ENCODE peak calls at places on chromosome 14, in six cellular contexts. G is NB4, J is OCI-LY7, T is brain microvascular endothelial cell, Y is BJ, F is K562. E is an unnamed sample.
A peak's percentile ranks its signal among the peaks of the same experiment; 100 is the strongest.

GRCh38 chr14:70856851-70857498 is 47.7 kb upstream of the MAP3K9 start:
- DNase-seq in G (peak; percentile 68), T (peak; percentile 94), J (no peak), Y (peak; percentile 78), F (no peak), E (no peak)

GRCh38 chr14:101130861-101131260 is 227.3 kb upstream of the RTL1 start:
- DNase-seq in J (no peak), G (no peak), F (no peak), T (no peak), Y (no peak), E (no peak)

GRCh38 chr14:101360045-101360931 is 201.0 kb upstream of the DIO3 start:
- DNase-seq in G (no peak), F (peak; percentile 61), Y (no peak), T (no peak), J (peak; percentile 96), E (no peak)

GRCh38 chr14:26939756-26940155 is 341.9 kb upstream of the NOVA1 start:
- DNase-seq in Y (no peak), J (no peak), F (no peak), T (no peak), G (no peak), E (no peak)

GRCh38 chr14:72782182-72782508 is 111.8 kb downstream of the DPF3 start:
- DNase-seq in J (no peak), Y (no peak), G (no peak), T (no peak), F (no peak), E (no peak)

GRCh38 chr14:95057147-95057546 is 100.2 kb downstream of the DICER1 start:
- DNase-seq in T (no peak), J (no peak), G (no peak), F (no peak), Y (no peak), E (no peak)

GRCh38 chr14:91154851-91155625 is 41.2 kb downstream of the DGLUCY start:
- DNase-seq in J (no peak), Y (no peak), G (peak; percentile 61), T (peak; percentile 67), F (peak; percentile 27), E (peak; percentile 58)

GRCh38 chr14:92471919-92472318 is 41.7 kb upstream of the RIN3 start:
- DNase-seq in J (no peak), Y (no peak), T (peak; percentile 73), G (no peak), F (no peak), E (peak; percentile 63)

GRCh38 chr14:37447883-37448391 is 147.1 kb downstream of the FOXA1 start:
- DNase-seq in J (no peak), F (no peak), T (no peak), G (no peak), Y (no peak), E (no peak)

GRCh38 chr14:89641495-89642162 is 224.6 kb upstream of the FOXN3 start:
- DNase-seq in G (no peak), F (no peak), J (no peak), Y (no peak), T (no peak), E (no peak)

GRCh38 chr14:71228711-71229110 is 321.5 kb downstream of the PCNX1 start:
- DNase-seq in T (no peak), J (no peak), F (no peak), G (no peak), Y (no peak), E (no peak)

GRCh38 chr14:97331526-97331925 is 534.3 kb downstream of the VRK1 start:
- DNase-seq in F (no peak), G (no peak), Y (no peak), J (no peak), T (no peak), E (no peak)

DNA sequence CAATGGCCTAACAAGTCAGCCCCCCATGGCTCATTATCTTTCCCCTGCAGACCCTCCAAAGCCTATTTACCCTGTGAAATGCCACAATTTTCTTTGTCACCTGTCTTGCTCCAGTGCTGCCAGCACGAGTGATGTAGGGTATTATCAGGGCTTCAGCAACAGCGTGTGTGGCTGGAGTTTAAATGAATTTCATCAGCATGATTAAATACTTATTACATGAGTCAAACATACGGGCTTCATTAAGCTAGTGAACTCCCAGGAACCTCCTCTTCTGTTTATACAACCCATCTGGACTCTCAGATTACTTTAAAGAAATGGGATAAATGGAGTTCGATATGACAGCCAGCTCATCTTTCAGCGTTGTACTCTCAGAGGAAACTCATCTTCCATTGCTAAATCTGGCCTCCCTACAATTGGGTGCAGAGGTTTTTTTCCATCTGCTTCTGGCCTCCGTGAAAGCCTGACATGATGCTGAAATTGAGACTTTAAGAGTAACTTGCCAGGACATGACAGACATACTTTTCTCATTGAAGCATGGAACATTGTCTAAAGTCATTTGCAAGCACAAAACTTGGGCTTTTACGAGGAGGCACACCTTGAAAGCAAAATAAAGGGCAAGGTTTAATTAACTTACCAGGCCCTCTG is 135.8 kb downstream of the TMEM30B start:
- DNase-seq in T (peak; percentile 81), Y (peak; percentile 98), J (no peak), G (no peak), F (no peak), E (no peak)
- TF ChIP-seq CTCF in T (no peak), Y (no peak), J (no peak), G (no peak), F (no peak), E (no peak)

GRCh38 chr14:54676822-54677708 is 110.1 kb downstream of the SAMD4A start:
- DNase-seq in G (no peak), F (no peak), Y (peak; percentile 79), J (no peak), T (peak; percentile 92), E (peak; percentile 95)
- H3K4me3 ChIP-seq in G (no peak overlapping the region), F (no peak overlapping the region), Y (no peak overlapping the region), J (no peak overlapping the region), T (peak overlapping the region; percentile 12), E (peak overlapping the region; percentile 6)

GRCh38 chr14:60805881-60806569 is 71.5 kb downstream of the MNAT1 start:
- DNase-seq in Y (peak; percentile 37), T (peak; percentile 55), G (no peak), F (no peak), J (no peak), E (peak; percentile 2)

GRCh38 chr14:60803871-60804270 is 69.3 kb downstream of the MNAT1 start:
- DNase-seq in Y (no peak), G (no peak), J (no peak), T (no peak), F (no peak), E (no peak)

GRCh38 chr14:60796434-60796833 is 61.9 kb downstream of the MNAT1 start:
- DNase-seq in J (no peak), Y (no peak), G (no peak), F (no peak), T (no peak), E (no peak)

DNA sequence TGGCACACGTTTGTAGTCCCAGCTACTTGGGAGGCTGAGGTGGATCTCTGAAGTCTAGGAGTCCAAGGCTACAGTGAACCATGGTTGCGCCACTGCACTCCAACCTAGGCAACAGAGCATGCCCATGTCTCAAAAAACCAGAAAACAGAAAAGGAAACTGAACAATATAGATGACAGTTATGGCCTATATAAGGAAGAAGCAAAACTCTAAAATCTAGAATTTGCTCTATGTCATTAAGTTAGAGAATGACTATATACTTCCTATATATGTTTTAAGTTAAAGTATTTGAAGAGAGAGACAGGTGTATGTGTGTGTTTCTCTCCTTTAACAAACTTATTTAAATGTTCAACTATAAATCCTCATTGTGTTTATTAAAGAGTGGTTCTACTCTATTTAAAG is 65.8 kb downstream of the MNAT1 start:
- DNase-seq in T (no peak), J (no peak), G (no peak), F (no peak), Y (no peak), E (no peak)
- TF ChIP-seq CTCF in T (no peak), J (no peak), G (no peak), F (no peak), Y (no peak), E (no peak)

GRCh38 chr14:51848120-51848519 is 12.3 kb upstream of the GNG2 start:
- DNase-seq in F (no peak), T (no peak), J (no peak), G (no peak), Y (no peak), E (no peak)

GRCh38 chr14:51847489-51847796 is 13.0 kb upstream of the GNG2 start:
- DNase-seq in Y (no peak), G (no peak), T (no peak), F (no peak), J (no peak), E (no peak)

GRCh38 chr14:51844482-51844881 is 15.9 kb upstream of the GNG2 start:
- DNase-seq in F (no peak), Y (no peak), G (no peak), T (no peak), J (peak; percentile 81), E (no peak)

GRCh38 chr14:51846631-51847488 is 13.6 kb upstream of the GNG2 start:
- DNase-seq in F (no peak), Y (no peak), T (peak; percentile 91), G (peak; percentile 99), J (peak; percentile 96), E (no peak)

GRCh38 chr14:51845811-51846210 is 14.6 kb upstream of the GNG2 start:
- DNase-seq in Y (no peak), J (no peak), F (no peak), G (peak; percentile 49), T (no peak), E (no peak)
- H3K4me3 ChIP-seq in Y (no peak overlapping the region), J (peak overlapping the region; percentile 66), F (no peak overlapping the region), G (no peak overlapping the region), T (no peak overlapping the region), E (no peak overlapping the region)

DNA sequence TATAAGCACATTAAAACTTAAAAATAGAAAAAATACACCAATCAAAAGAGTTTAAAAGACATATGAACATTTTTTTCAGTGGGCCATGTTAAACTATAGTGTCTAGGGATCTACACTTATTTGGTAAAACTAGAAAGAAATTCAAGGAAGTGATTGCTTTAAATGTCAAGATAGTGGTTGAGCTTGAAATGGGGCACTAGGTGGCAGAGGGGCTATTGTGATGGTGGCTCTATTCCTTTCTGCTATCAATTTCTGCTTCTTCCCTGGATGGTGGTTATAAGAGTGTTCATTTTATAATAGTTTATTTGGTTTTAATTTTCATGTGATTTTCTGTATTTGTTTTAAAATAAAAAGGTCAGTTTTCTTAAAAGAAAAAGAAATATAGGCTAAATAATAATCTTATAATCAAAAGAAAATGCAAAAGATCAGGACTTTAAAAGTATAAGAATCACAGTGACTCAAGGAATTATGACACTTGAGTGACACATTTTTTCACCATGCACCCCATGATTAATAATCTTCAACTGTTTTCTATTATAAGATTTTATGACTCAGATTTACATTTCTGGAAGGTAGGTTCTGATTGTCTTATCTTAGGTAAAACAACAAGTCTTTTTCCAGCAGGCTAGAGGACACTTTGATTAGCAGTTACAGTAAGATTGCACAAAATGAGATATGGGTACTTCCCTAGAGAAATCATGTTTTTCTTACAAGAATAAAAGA is 137.5 kb downstream of the FSCB start:
- DNase-seq in F (no peak), Y (no peak), J (no peak), G (no peak), T (no peak), E (no peak)
- TF ChIP-seq CTCF in F (no peak), Y (no peak), J (no peak), G (no peak), T (no peak), E (no peak)

DNA sequence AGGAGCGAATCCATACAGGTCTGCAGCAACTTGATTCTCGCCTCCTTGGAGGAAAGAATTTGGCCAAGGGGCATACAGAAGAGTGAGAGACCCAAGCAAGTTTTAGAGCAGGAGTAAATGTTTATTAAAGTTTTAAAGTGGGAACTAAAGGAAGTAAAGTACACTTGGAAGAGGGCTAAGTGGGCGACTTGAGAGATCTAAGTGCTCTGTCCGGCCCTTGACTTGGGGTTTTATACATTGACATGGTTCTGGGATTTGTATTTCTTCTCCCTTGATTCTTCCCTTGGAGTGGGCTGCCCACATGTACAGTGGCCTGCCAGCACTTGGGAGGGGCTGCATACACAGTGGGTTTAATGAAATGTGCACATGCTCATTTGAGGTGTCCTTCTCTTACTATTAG is 421.2 kb downstream of the TMEM121 start:
- DNase-seq in G (no peak), Y (no peak), T (no peak), J (no peak), F (no peak), E (no peak)
- H3K4me3 ChIP-seq in G (no peak overlapping the region), Y (no peak overlapping the region), T (no peak overlapping the region), J (no peak overlapping the region), F (no peak overlapping the region), E (no peak overlapping the region)

E was measured in epithelial cell of proximal tubule.